ENCODE peak calls at places on chromosomes 4 and X, in seven cellular contexts. B is A549, W is spleen, N is breast epithelium, J is GM12891, Z is sigmoid colon, V is body of pancreas. X is an unnamed sample.

GRCh38 chr4:76197971-76198410 is 15.6 kb downstream of the SCARB2 start:
- DNase-seq in B (no peak), W (peak; percentile 79), N (peak; percentile 66), J (no peak), Z (peak; percentile 85), V (peak; percentile 67), X (no peak)

GRCh38 chrX:31420711-31421151 is 348.9 kb upstream of the FTHL17 start:
- DNase-seq in B (no peak), W (no peak), N (no peak), J (no peak), Z (no peak), V (no peak), X (no peak)

GRCh38 chr4:101730291-101731117 is 60.0 kb upstream of the BANK1 start:
- DNase-seq in B (peak; percentile 6), W (peak; percentile 75), N (peak; percentile 41), J (peak; percentile 8), Z (peak; percentile 79), V (peak; percentile 80), X (no peak)

GRCh38 chr4:26765515-26765914 is 95.1 kb upstream of the STIM2 start:
- DNase-seq in B (no peak), W (no peak), N (no peak), J (no peak), Z (no peak), V (no peak), X (no peak)

GRCh38 chrX:148672526-148672925 is 172.1 kb downstream of the AFF2 start:
- DNase-seq in B (no peak), W (no peak), N (no peak), J (no peak), Z (no peak), V (no peak), X (no peak)

GRCh38 chr4:110953191-110953590 is 330.3 kb upstream of the PITX2 start:
- DNase-seq in B (no peak), W (no peak), N (no peak), J (no peak), Z (no peak), V (no peak), X (no peak)

GRCh38 chrX:26070882-26071281 is 67.3 kb upstream of the MAGEB18 start:
- DNase-seq in B (no peak), W (no peak), N (no peak), J (no peak), Z (no peak), V (no peak), X (no peak)

GRCh38 chrX:3548743-3549441 is 164.6 kb downstream of the PRKX start:
- DNase-seq in B (peak; percentile 22), W (no peak), N (no peak), J (no peak), Z (no peak), V (peak; percentile 15), X (no peak)

GRCh38 chrX:11908371-11908770 is 150.3 kb downstream of the MSL3 start:
- DNase-seq in B (peak; percentile 8), W (no peak), N (no peak), J (no peak), Z (no peak), V (no peak), X (no peak)

GRCh38 chrX:102651242-102651967 is at the start of gene GPRASP1:
- DNase-seq in B (no peak), W (peak; percentile 89), N (peak; percentile 62), J (peak; percentile 7), Z (peak; percentile 91), V (peak; percentile 55), X (no peak)

GRCh38 chr4:139857021-139857420 is 191.4 kb downstream of the MGST2 start:
- DNase-seq in B (no peak), W (no peak), N (no peak), J (no peak), Z (no peak), V (no peak), X (no peak)

GRCh38 chr4:37482236-37482635 is 203.9 kb downstream of the RELL1 start:
- DNase-seq in B (no peak), W (no peak), N (no peak), J (no peak), Z (no peak), V (no peak), X (no peak)

GRCh38 chr4:15938182-15938581 is 358 bp downstream of the FGFBP1 start:
- DNase-seq in B (peak; percentile 17), W (no peak), N (no peak), J (no peak), Z (no peak), V (peak; percentile 38), X (no peak)

DNA sequence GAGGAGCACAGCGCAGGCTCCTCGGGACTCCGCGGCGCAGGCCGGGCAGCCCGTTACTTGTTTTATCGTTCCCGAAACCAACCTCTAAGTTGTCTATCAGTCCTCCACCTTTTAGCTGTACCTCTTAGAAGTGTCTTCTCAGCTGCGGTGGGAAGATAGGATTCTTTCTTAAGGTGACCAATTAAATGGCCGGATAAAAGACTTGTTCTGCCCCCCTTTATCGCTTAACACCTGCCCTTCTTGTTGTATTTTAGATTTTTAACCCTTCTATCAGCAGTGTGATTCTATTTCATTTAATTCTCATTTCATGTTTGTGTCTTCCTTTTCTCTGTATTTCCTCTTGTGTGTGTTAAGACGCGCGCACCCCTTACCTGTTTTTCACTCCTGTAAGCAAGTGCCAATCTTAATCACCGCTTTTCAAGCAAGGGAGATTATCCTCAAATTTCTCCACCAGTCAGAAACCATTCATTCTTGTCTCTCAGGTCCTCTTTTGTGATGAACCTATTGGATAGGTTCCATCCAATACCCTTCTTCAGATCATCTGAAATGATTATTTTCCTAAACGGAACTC is 301 bp upstream of the SLC9B2 start:
- DNase-seq in B (no peak), W (no peak), N (no peak), J (no peak), Z (no peak), V (no peak), X (no peak)
- TF ChIP-seq POLR2A in B (no peak), W (no peak), N (no peak), J (peak; percentile 44), Z (no peak), V (no peak), X (no peak)

GRCh38 chrX:48508400-48509244 is at the start of gene PORCN:
- DNase-seq in B (peak; percentile 80), W (peak; percentile 95), N (peak; percentile 64), J (peak; percentile 92), Z (peak; percentile 91), V (peak; percentile 81), X (no peak)
- TF ChIP-seq POLR2A in B (peak; percentile 64), W (no peak), N (no peak), J (peak; percentile 61), Z (peak; percentile 41), V (peak; percentile 72), X (peak; percentile 60)

DNA sequence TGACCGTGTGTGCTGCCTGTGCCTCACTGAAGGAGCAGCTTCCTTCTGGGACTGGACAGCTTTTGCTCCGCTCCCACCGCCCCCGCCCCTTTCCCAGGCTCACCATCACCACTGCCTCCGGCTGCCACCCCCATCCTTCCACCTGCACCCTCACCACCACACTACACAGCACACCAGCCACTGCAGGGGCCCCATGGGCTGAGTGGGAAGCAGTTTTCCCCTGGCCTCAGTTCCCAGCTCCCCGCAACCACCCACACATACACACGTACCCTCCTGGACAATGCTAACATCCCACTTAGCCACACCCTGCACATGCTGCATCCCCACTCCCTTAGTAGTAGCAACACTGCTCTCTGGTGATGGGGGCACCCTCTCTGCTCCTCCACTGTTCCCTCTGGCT is 29.6 kb upstream of the COX18 start:
- DNase-seq in B (no peak), W (no peak), N (no peak), J (no peak), Z (no peak), V (no peak), X (no peak)
- TF ChIP-seq POLR2A in B (no peak), W (no peak), N (no peak), J (peak; percentile 35), Z (no peak), V (no peak), X (no peak)

DNA sequence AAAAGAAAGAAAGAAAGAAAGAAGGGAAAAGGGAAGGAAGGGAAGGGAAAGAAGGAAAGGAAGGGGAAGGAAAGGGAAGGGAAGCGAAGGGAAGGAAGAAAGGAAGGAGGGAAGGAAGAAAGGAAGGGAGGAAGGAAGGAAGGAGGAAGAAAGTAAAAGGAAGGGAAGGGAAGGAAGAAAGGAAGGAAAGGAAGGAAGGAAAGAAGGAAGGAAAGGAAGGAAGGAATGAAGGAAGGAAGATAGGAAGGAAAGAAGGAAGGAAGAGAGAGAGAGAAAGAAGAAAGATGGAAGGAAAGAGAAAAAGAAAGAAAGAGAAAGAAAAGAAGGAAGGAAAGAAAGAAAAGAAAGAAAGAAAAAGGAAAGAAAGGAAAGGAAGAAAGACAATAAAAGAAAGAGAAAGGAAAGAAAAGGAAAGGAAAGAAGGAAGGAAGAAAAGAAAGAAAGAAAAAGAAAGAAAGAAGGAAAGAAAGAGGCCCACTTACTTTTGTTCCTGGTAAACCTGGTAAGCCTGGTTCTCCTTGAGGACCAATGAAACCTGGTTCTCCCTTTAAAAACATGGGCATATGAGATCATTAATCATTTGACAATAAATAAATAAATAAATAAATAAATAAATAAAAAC is 105.9 kb upstream of the ETNPPL start:
- DNase-seq in B (no peak), W (no peak), N (no peak), J (no peak), Z (no peak), V (no peak), X (no peak)
- TF ChIP-seq POLR2A in B (no peak), W (no peak), N (no peak), J (no peak), Z (no peak), V (no peak), X (no peak)

DNA sequence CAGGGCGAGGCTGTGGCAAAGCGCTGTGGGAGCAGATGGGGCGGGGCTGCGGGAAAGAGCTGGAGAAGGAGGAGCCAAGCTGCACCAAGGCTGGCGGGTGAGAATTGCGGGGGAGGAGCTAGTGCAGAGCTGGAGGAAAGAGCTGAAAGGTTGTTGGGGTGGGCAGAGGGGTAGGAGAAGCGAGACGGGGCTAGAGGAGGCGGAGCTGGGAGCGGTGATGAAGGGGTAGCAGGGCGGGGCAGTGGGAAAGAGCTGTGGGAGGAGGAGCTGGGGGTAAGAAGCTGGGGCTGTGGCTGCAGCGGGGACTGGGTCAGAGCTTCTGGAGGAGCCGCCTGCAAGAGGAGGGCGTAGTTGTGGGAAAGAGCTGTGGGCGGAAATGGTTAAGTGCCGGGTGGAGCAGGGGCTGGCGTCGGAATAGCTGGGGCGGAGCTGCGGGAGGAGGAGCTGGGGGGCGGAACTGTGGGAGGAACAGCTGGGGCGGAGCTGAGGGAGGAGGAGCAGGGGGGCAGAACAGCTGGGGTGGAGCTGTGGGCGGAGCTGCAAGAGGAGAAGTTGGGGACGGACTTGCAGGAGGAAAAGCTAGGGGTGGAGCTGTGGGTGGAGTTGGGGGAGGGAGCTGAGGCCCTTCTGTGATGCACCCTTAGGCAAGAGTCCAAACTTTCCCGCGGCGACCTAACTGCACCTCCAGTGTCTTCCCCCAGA is 1.9 kb upstream of the EOLA2 start:
- DNase-seq in B (peak; percentile 62), W (peak; percentile 97), N (peak; percentile 93), J (peak; percentile 44), Z (peak; percentile 99), V (peak; percentile 96), X (peak; percentile 37)
- TF ChIP-seq POLR2A in B (no peak), W (no peak), N (no peak), J (no peak), Z (no peak), V (peak; percentile 86), X (peak; percentile 15)

DNA sequence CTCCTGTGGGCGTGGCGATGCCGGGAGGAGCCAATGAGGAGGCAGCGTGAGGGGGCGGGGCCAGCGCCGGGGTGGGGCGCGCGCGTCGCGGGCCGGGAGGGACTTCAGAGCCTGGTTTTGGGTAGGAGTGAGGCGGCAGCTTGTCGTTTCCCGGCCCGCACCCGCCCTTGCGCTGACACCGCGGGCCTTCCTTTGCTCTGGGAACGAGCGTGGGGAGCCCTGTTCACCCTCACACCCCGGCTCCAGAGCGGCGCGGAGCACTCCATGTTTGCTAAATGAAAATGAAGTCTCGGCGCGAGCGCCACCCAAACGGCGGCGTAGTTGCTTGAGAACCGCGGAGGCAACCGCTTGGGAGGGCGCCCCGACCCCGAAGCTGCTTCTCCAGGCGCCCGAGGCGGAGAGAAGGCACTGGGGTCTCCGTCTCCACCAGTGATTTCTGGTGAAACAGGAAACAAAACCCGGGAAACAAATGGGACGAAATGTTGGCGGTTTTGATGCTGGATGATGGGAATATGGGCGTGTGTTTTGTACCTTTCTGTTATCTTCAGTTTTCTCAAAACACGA is 497 bp upstream of the GRPEL1 start:
- DNase-seq in B (no peak), W (no peak), N (no peak), J (no peak), Z (no peak), V (no peak), X (no peak)
- TF ChIP-seq POLR2A in B (peak; percentile 78), W (no peak), N (no peak), J (no peak), Z (no peak), V (no peak), X (peak; percentile 80)